ENCODE peak calls at places on chromosome 21, in eight cellular contexts. One of them, this sample, is unnamed.

GRCh38 chr21:26717146-26717739 is 128.0 kb downstream of the ADAMTS1 start:
- DNase-seq in GM23338: peak; percentile 28
- DNase-seq in astrocyte of the spinal cord: peak; percentile 44
- DNase-seq in RWPE2: no peak
- DNase-seq in HFF-Myc: no peak
- DNase-seq in astrocyte of the cerebellum: peak; percentile 11
- DNase-seq in body of pancreas: no peak
- DNase-seq in Caco-2: no peak
- DNase-seq in this sample: no peak

GRCh38 chr21:18603246-18603645 is 199.7 kb upstream of the TMPRSS15 start:
- DNase-seq in body of pancreas: no peak
- DNase-seq in astrocyte of the spinal cord: no peak
- DNase-seq in astrocyte of the cerebellum: peak; percentile 4
- DNase-seq in Caco-2: no peak
- DNase-seq in GM23338: no peak
- DNase-seq in RWPE2: no peak
- DNase-seq in HFF-Myc: no peak
- DNase-seq in this sample: no peak

GRCh38 chr21:44761011-44761729 is 40.5 kb downstream of the UBE2G2 start:
- DNase-seq in astrocyte of the cerebellum: no peak
- DNase-seq in HFF-Myc: no peak
- DNase-seq in body of pancreas: no peak
- DNase-seq in astrocyte of the spinal cord: no peak
- DNase-seq in GM23338: peak; percentile 91
- DNase-seq in RWPE2: peak; percentile 59
- DNase-seq in Caco-2: peak; percentile 36
- DNase-seq in this sample: no peak

GRCh38 chr21:36104306-36105300 is 30.3 kb upstream of the CBR3 start:
- DNase-seq in astrocyte of the cerebellum: peak; percentile 26
- DNase-seq in HFF-Myc: no peak
- DNase-seq in Caco-2: peak; percentile 41
- DNase-seq in body of pancreas: peak; percentile 58
- DNase-seq in RWPE2: no peak
- DNase-seq in astrocyte of the spinal cord: peak; percentile 58
- DNase-seq in GM23338: peak; percentile 95
- DNase-seq in this sample: no peak

GRCh38 chr21:44931137-44931500 is 8.7 kb upstream of the SLX9 start:
- DNase-seq in GM23338: peak; percentile 57
- DNase-seq in astrocyte of the spinal cord: no peak
- DNase-seq in Caco-2: no peak
- DNase-seq in RWPE2: no peak
- DNase-seq in astrocyte of the cerebellum: no peak
- DNase-seq in HFF-Myc: no peak
- DNase-seq in body of pancreas: no peak
- DNase-seq in this sample: no peak

GRCh38 chr21:18524097-18524496 is 120.5 kb upstream of the TMPRSS15 start:
- DNase-seq in GM23338: no peak
- DNase-seq in Caco-2: no peak
- DNase-seq in HFF-Myc: no peak
- DNase-seq in RWPE2: no peak
- DNase-seq in body of pancreas: no peak
- DNase-seq in astrocyte of the spinal cord: no peak
- DNase-seq in astrocyte of the cerebellum: no peak
- DNase-seq in this sample: no peak

GRCh38 chr21:18384771-18385170 is 18.8 kb downstream of the TMPRSS15 start:
- DNase-seq in Caco-2: peak; percentile 30
- DNase-seq in astrocyte of the cerebellum: peak; percentile 5
- DNase-seq in body of pancreas: no peak
- DNase-seq in RWPE2: no peak
- DNase-seq in HFF-Myc: no peak
- DNase-seq in GM23338: peak; percentile 76
- DNase-seq in astrocyte of the spinal cord: peak; percentile 37
- DNase-seq in this sample: no peak

GRCh38 chr21:33976082-33976979 is 60.7 kb upstream of the ATP5PO start:
- DNase-seq in HFF-Myc: peak; percentile 69
- DNase-seq in body of pancreas: no peak
- DNase-seq in astrocyte of the spinal cord: peak; percentile 93
- DNase-seq in astrocyte of the cerebellum: peak; percentile 93
- DNase-seq in RWPE2: peak; percentile 90
- DNase-seq in Caco-2: no peak
- DNase-seq in GM23338: peak; percentile 42
- DNase-seq in this sample: peak; percentile 96

GRCh38 chr21:44761747-44762208 is 39.8 kb downstream of the UBE2G2 start:
- DNase-seq in Caco-2: no peak
- DNase-seq in astrocyte of the spinal cord: no peak
- DNase-seq in astrocyte of the cerebellum: no peak
- DNase-seq in GM23338: no peak
- DNase-seq in HFF-Myc: no peak
- DNase-seq in RWPE2: peak; percentile 59
- DNase-seq in body of pancreas: no peak
- DNase-seq in this sample: no peak

GRCh38 chr21:43734131-43734634 is 15.3 kb downstream of the PDXK start:
- DNase-seq in body of pancreas: peak; percentile 82
- DNase-seq in astrocyte of the cerebellum: no peak
- DNase-seq in HFF-Myc: no peak
- DNase-seq in astrocyte of the spinal cord: peak; percentile 14
- DNase-seq in RWPE2: no peak
- DNase-seq in Caco-2: no peak
- DNase-seq in GM23338: no peak
- DNase-seq in this sample: no peak

GRCh38 chr21:44043613-44044012 is 31.5 kb downstream of the TRAPPC10 start:
- DNase-seq in Caco-2: no peak
- DNase-seq in astrocyte of the spinal cord: no peak
- DNase-seq in body of pancreas: no peak
- DNase-seq in HFF-Myc: no peak
- DNase-seq in GM23338: no peak
- DNase-seq in RWPE2: no peak
- DNase-seq in astrocyte of the cerebellum: no peak
- DNase-seq in this sample: no peak

GRCh38 chr21:27648560-27648959 is 681.7 kb upstream of the ADAMTS5 start:
- DNase-seq in GM23338: no peak
- DNase-seq in Caco-2: no peak
- DNase-seq in body of pancreas: no peak
- DNase-seq in astrocyte of the spinal cord: peak; percentile 89
- DNase-seq in astrocyte of the cerebellum: peak; percentile 24
- DNase-seq in RWPE2: no peak
- DNase-seq in HFF-Myc: peak; percentile 40
- DNase-seq in this sample: peak; percentile 68

GRCh38 chr21:44618909-44619308 is 7.0 kb downstream of the KRTAP10-8 start:
- DNase-seq in body of pancreas: no peak
- DNase-seq in astrocyte of the cerebellum: no peak
- DNase-seq in GM23338: no peak
- DNase-seq in astrocyte of the spinal cord: no peak
- DNase-seq in HFF-Myc: no peak
- DNase-seq in Caco-2: no peak
- DNase-seq in RWPE2: no peak
- DNase-seq in this sample: no peak

GRCh38 chr21:29117372-29117955 is 13.0 kb upstream of the MAP3K7CL start:
- DNase-seq in astrocyte of the cerebellum: no peak
- DNase-seq in GM23338: no peak
- DNase-seq in astrocyte of the spinal cord: no peak
- DNase-seq in HFF-Myc: no peak
- DNase-seq in body of pancreas: no peak
- DNase-seq in Caco-2: no peak
- DNase-seq in RWPE2: no peak
- DNase-seq in this sample: no peak

GRCh38 chr21:29115899-29116298 is 14.5 kb upstream of the MAP3K7CL start:
- DNase-seq in astrocyte of the cerebellum: no peak
- DNase-seq in RWPE2: no peak
- DNase-seq in HFF-Myc: no peak
- DNase-seq in body of pancreas: no peak
- DNase-seq in GM23338: no peak
- DNase-seq in astrocyte of the spinal cord: no peak
- DNase-seq in Caco-2: no peak
- DNase-seq in this sample: no peak

DNA sequence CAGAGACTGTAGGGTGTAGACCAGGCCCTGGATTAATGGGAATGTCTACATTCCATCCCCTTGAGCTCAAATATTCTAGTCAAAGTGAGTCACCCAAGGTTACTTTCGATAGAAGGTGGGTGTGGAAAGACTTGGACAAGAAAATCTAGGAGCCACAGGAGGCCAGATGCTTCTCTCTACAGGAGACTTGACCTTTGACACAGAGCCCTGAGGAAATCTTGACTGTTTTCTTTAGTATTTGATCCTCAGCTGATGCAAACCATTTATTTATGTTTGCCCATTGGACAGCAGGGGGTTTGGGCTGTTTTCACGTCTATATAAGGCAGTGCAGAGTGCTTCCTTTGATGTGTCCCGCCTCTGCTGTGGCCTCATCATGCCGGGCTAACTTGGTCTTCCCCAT is 15.7 kb upstream of the MAP3K7CL start:
- DNase-seq in body of pancreas: no peak
- DNase-seq in HFF-Myc: peak; percentile 53
- DNase-seq in astrocyte of the cerebellum: peak; percentile 86
- DNase-seq in GM23338: peak; percentile 51
- DNase-seq in Caco-2: peak; percentile 59
- DNase-seq in RWPE2: no peak
- DNase-seq in astrocyte of the spinal cord: peak; percentile 98
- DNase-seq in this sample: no peak
- H3K4me3 ChIP-seq in body of pancreas: no peak overlapping the region
- H3K4me3 ChIP-seq in HFF-Myc: no peak overlapping the region
- H3K4me3 ChIP-seq in astrocyte of the cerebellum: no peak overlapping the region
- H3K4me3 ChIP-seq in GM23338: no peak overlapping the region
- H3K4me3 ChIP-seq in Caco-2: no peak overlapping the region
- H3K4me3 ChIP-seq in RWPE2: no peak overlapping the region
- H3K4me3 ChIP-seq in astrocyte of the spinal cord: no peak overlapping the region
- H3K4me3 ChIP-seq in this sample: no peak overlapping the region

GRCh38 chr21:14866859-14867560 is 197.8 kb downstream of the NRIP1 start:
- DNase-seq in Caco-2: no peak
- DNase-seq in RWPE2: no peak
- DNase-seq in astrocyte of the spinal cord: no peak
- DNase-seq in body of pancreas: no peak
- DNase-seq in HFF-Myc: no peak
- DNase-seq in astrocyte of the cerebellum: no peak
- DNase-seq in GM23338: no peak
- DNase-seq in this sample: no peak

GRCh38 chr21:14864211-14865021 is 200.4 kb downstream of the NRIP1 start:
- DNase-seq in HFF-Myc: no peak
- DNase-seq in GM23338: peak; percentile 82
- DNase-seq in Caco-2: peak; percentile 73
- DNase-seq in body of pancreas: peak; percentile 81
- DNase-seq in RWPE2: no peak
- DNase-seq in astrocyte of the spinal cord: peak; percentile 79
- DNase-seq in astrocyte of the cerebellum: peak; percentile 54
- DNase-seq in this sample: no peak

GRCh38 chr21:14858309-14858708 is 206.5 kb downstream of the NRIP1 start:
- DNase-seq in Caco-2: no peak
- DNase-seq in RWPE2: no peak
- DNase-seq in body of pancreas: no peak
- DNase-seq in astrocyte of the spinal cord: no peak
- DNase-seq in HFF-Myc: no peak
- DNase-seq in GM23338: no peak
- DNase-seq in astrocyte of the cerebellum: no peak
- DNase-seq in this sample: no peak

GRCh38 chr21:14863745-14864210 is 201.0 kb downstream of the NRIP1 start:
- DNase-seq in body of pancreas: no peak
- DNase-seq in HFF-Myc: no peak
- DNase-seq in astrocyte of the cerebellum: no peak
- DNase-seq in GM23338: no peak
- DNase-seq in astrocyte of the spinal cord: no peak
- DNase-seq in RWPE2: no peak
- DNase-seq in Caco-2: no peak
- DNase-seq in this sample: no peak

DNA sequence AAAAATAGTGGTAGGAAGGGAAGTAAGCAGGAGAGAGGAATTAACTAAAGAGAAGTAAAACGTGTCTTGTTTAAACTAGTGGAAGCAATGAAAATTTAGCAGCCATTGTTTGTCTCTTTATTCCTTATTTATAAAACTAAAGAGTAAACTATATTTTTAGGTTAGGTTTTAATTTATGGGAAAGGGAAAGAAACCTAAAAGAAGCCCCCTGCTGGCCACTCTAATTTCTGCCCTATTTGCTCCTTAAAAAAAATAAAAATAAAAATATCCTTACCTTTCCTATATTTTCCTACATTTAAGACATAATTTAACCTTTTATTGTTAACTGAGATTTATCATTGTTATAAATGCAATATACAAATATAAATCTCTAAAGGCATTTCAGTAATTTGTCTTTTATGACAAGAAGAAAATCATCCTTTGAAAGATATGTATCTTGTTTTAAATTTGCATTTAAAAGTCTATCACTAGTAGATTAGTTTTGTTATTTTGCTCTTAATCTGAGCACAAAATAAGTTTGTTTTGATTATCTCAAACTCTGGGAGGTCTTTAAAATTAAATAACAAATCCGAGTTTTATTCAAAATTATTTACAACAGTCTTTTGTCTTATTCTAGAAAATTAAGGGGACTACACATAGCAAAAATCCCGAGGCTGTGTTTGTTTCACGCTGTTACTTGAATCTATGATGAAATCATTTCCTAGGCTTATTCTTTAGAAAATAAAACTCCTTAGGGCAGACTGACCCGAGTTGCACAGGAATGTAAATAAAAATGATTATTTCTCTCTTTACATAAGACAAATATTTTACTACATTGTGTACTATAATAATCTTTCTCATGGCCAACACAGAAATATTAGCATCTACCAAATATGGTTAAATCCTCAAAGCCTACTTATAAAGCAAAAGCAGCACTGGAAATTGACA is 201.7 kb downstream of the NRIP1 start:
- DNase-seq in astrocyte of the cerebellum: no peak
- DNase-seq in astrocyte of the spinal cord: peak; percentile 46
- DNase-seq in body of pancreas: peak; percentile 43
- DNase-seq in HFF-Myc: no peak
- DNase-seq in Caco-2: no peak
- DNase-seq in RWPE2: no peak
- DNase-seq in GM23338: peak; percentile 58
- DNase-seq in this sample: no peak
- TF ChIP-seq CTCF in astrocyte of the cerebellum: peak; percentile 62
- TF ChIP-seq CTCF in astrocyte of the spinal cord: peak; percentile 66
- TF ChIP-seq CTCF in body of pancreas: peak; percentile 32
- TF ChIP-seq CTCF in HFF-Myc: peak; percentile 53
- TF ChIP-seq CTCF in Caco-2: peak; percentile 54
- TF ChIP-seq CTCF in RWPE2: peak; percentile 78
- TF ChIP-seq CTCF in GM23338: peak; percentile 79
- TF ChIP-seq CTCF in this sample: peak; percentile 21

DNA sequence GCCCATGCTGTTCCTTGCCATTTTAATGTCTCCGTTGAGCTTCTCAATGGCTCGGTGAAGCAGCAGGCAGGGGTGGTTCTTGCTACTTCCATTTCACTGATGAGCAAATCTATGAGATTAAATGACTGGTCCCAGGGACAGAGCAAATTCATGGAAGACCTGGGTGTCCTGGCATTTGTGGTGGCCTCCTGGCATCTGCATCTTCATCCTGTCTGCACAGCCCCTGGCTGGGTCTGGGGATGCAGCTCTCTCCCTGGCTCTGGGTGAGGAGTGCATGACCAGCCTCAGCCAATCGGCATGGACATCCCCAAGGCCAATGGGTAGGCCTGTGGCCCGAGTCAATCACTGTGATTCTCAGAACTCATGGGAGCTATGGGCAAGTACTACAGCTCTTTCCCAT is 261.7 kb downstream of the KCNJ6 start:
- DNase-seq in astrocyte of the cerebellum: no peak
- DNase-seq in Caco-2: no peak
- DNase-seq in GM23338: no peak
- DNase-seq in HFF-Myc: no peak
- DNase-seq in RWPE2: no peak
- DNase-seq in astrocyte of the spinal cord: no peak
- DNase-seq in body of pancreas: no peak
- DNase-seq in this sample: no peak
- H3K4me3 ChIP-seq in astrocyte of the cerebellum: no peak overlapping the region
- H3K4me3 ChIP-seq in Caco-2: no peak overlapping the region
- H3K4me3 ChIP-seq in GM23338: no peak overlapping the region
- H3K4me3 ChIP-seq in HFF-Myc: no peak overlapping the region
- H3K4me3 ChIP-seq in RWPE2: no peak overlapping the region
- H3K4me3 ChIP-seq in astrocyte of the spinal cord: no peak overlapping the region
- H3K4me3 ChIP-seq in body of pancreas: no peak overlapping the region
- H3K4me3 ChIP-seq in this sample: no peak overlapping the region

GRCh38 chr21:42125571-42126544 is 54.7 kb downstream of the UMODL1 start:
- DNase-seq in body of pancreas: peak; percentile 39
- DNase-seq in RWPE2: no peak
- DNase-seq in HFF-Myc: no peak
- DNase-seq in astrocyte of the spinal cord: no peak
- DNase-seq in Caco-2: peak; percentile 35
- DNase-seq in astrocyte of the cerebellum: no peak
- DNase-seq in GM23338: peak; percentile 54
- DNase-seq in this sample: no peak
- TF ChIP-seq CTCF in body of pancreas: peak; percentile 27
- TF ChIP-seq CTCF in RWPE2: peak; percentile 12
- TF ChIP-seq CTCF in HFF-Myc: peak; percentile 15
- TF ChIP-seq CTCF in astrocyte of the spinal cord: peak; percentile 9
- TF ChIP-seq CTCF in Caco-2: peak; percentile 61
- TF ChIP-seq CTCF in astrocyte of the cerebellum: peak; percentile 31
- TF ChIP-seq CTCF in GM23338: peak; percentile 36
- TF ChIP-seq CTCF in this sample: peak; percentile 26

This sample was measured in AG04449.